ENCODE peak calls at places on chromosomes 1 and 21, in eight cellular contexts. Z is SJSA1; H is upper lobe of right lung; C is KG1; U is occipital lobe; J is brain microvascular endothelial cell; E is stimulated activated naive B cell treated with anti-CD40 and anti-IgM and Interleukin-4, amounts not matched to agents 10 μg/mL and 1 μg/mL and 100 μg/mL, for 72 hours; K is psoas muscle. Y is an unnamed sample.

GRCh38 chr1:98468111-98468717 is 193.3 kb upstream of the SNX7 start:
- DNase-seq in U (no peak), H (no peak), K (no peak), E (no peak), J (peak), Z (peak), C (peak), Y (no peak)

GRCh38 chr21:31117046-31117916 is 79.0 kb upstream of the KRTAP19-8 start:
- DNase-seq in J (peak), C (no peak), Z (peak), U (peak), K (no peak), H (no peak), E (no peak), Y (no peak)

GRCh38 chr1:228141871-228142615 is 2.0 kb downstream of the GUK1 start:
- DNase-seq in H (no peak), Z (no peak), E (no peak), J (no peak), U (no peak), K (no peak), C (no peak), Y (no peak)

GRCh38 chr1:232274999-232275706 is 354.8 kb downstream of the SIPA1L2 start:
- DNase-seq in C (no peak), Z (no peak), H (no peak), U (no peak), K (no peak), E (no peak), J (no peak), Y (no peak)

GRCh38 chr1:201123866-201124265 is 3.1 kb downstream of the ASCL5 start:
- DNase-seq in K (no peak), U (no peak), E (no peak), Z (no peak), C (no peak), J (no peak), H (no peak), Y (no peak)

GRCh38 chr21:28872218-28872617 is 120.5 kb downstream of the LTN1 start:
- DNase-seq in C (no peak), J (no peak), H (no peak), Z (no peak), E (no peak), U (no peak), K (no peak), Y (no peak)

GRCh38 chr1:207872655-207873054 is 38.3 kb downstream of the CD34 start:
- DNase-seq in U (no peak), E (no peak), K (no peak), Z (no peak), C (no peak), J (no peak), H (no peak), Y (no peak)

GRCh38 chr1:85849660-85850059 is 141.4 kb upstream of the ZNHIT6 start:
- DNase-seq in C (no peak), H (no peak), K (no peak), E (no peak), U (no peak), J (no peak), Z (peak), Y (no peak)

GRCh38 chr21:35616090-35616489 is 444.2 kb downstream of the SETD4 start:
- DNase-seq in C (no peak), K (no peak), J (peak), U (no peak), Z (peak), H (no peak), E (no peak), Y (no peak)

GRCh38 chr1:81682490-81682889 is 118.2 kb upstream of the ADGRL2 start:
- DNase-seq in H (no peak), E (no peak), J (peak), C (no peak), U (no peak), Z (peak), K (no peak), Y (no peak)

GRCh38 chr1:116218922-116219321 is 107.7 kb downstream of the MAB21L3 start:
- DNase-seq in H (no peak), U (no peak), Z (no peak), J (no peak), K (no peak), C (no peak), E (no peak), Y (no peak)

GRCh38 chr1:15758537-15758936 is at the start of gene FBLIM1:
- DNase-seq in K (no peak), E (no peak), J (no peak), C (no peak), U (no peak), Z (no peak), H (no peak), Y (peak)

GRCh38 chr21:36966846-36967657 is 583 bp upstream of the HLCS start:
- DNase-seq in J (peak), K (no peak), H (no peak), E (no peak), U (no peak), Z (peak), C (no peak), Y (no peak)

GRCh38 chr1:53982034-53982761 is 35.8 kb downstream of the LDLRAD1 start:
- DNase-seq in H (no peak), K (peak), J (peak), U (no peak), E (no peak), Z (peak), C (no peak), Y (no peak)

GRCh38 chr1:181551249-181551648 is 67.9 kb downstream of the CACNA1E start:
- DNase-seq in C (no peak), U (peak), H (no peak), J (no peak), K (no peak), E (no peak), Z (no peak), Y (no peak)

Y was measured in Right ventricle myocardium inferior.